ENCODE peak calls at places on chromosomes 11 and 22, in four cellular contexts. C, J, O and R are unnamed samples. For H3K4me1, the result is how much of the 10 kb centered on the place peaks cover.

GRCh38 chr11:1645357-1645821 is 15.8 kb downstream of the KRTAP5-5 start:
- DNase-seq in C (no peak), J (no peak), O (no peak), R (no peak)

GRCh38 chr22:45291061-45291930 is 6.5 kb downstream of the UPK3A start:
- DNase-seq in C (no peak), J (no peak), O (no peak), R (no peak)

GRCh38 chr11:81869337-81870065 is 864.2 kb downstream of the FAM181B start:
- DNase-seq in C (peak), J (no peak), O (no peak), R (no peak)

GRCh38 chr11:83056204-83056603 is 15.5 kb downstream of the RAB30 start:
- DNase-seq in C (no peak), J (no peak), O (no peak), R (no peak)

GRCh38 chr11:32391965-32392553 is 43.3 kb downstream of the WT1 start:
- DNase-seq in C (peak), J (no peak), O (no peak), R (no peak)

GRCh38 chr11:116413861-116414260 is 358.9 kb downstream of the BUD13 start:
- DNase-seq in C (no peak), J (no peak), O (no peak), R (no peak)

GRCh38 chr11:33317662-33318061 is 60.5 kb downstream of the HIPK3 start:
- DNase-seq in C (no peak), J (no peak), O (no peak), R (no peak)

GRCh38 chr11:83033972-83034672 is 37.6 kb downstream of the RAB30 start:
- DNase-seq in C (peak), J (peak), O (peak), R (no peak)

GRCh38 chr11:17273668-17274321 is 2.7 kb upstream of the NUCB2 start:
- DNase-seq in C (no peak), J (no peak), O (no peak), R (no peak)

GRCh38 chr11:96306933-96307747 is 35.9 kb downstream of the MAML2 start:
- DNase-seq in C (peak), J (peak), O (peak), R (no peak)

GRCh38 chr11:47078751-47079524 is 97.7 kb downstream of the ARFGAP2 start:
- DNase-seq in C (peak), J (no peak), O (no peak), R (no peak)

GRCh38 chr11:75475767-75476650 is 43.0 kb upstream of the KLHL35 start:
- DNase-seq in C (peak), J (peak), O (peak), R (no peak)

GRCh38 chr11:57324154-57324885 is 432 bp downstream of the TNKS1BP1 start:
- DNase-seq in C (peak), J (peak), O (peak), R (peak)

GRCh38 chr22:47422736-47423135 is 660.3 kb downstream of the TBC1D22A start:
- DNase-seq in C (no peak), J (no peak), O (no peak), R (no peak)

GRCh38 chr22:38419121-38419863 is 35.7 kb downstream of the KCNJ4 start:
- DNase-seq in C (no peak), J (no peak), O (no peak), R (no peak)

GRCh38 chr11:123235117-123235686 is 40.2 kb upstream of the CLMP start:
- DNase-seq in C (peak), J (peak), O (peak), R (no peak)

GRCh38 chr11:16291729-16292128 is 64.6 kb downstream of the SOX6 start:
- DNase-seq in C (no peak), J (no peak), O (no peak), R (no peak)

GRCh38 chr11:14012836-14013235 is 50.3 kb downstream of the SPON1 start:
- DNase-seq in C (no peak), J (no peak), O (no peak), R (no peak)

GRCh38 chr11:103923473-103923931 is 112.9 kb upstream of the DDI1 start:
- DNase-seq in C (no peak), J (no peak), O (no peak), R (no peak)

GRCh38 chr11:93025558-93026255 is 56.3 kb downstream of the MTNR1B start:
- DNase-seq in C (no peak), J (no peak), O (no peak), R (no peak)

GRCh38 chr22:50523806-50524663 is 1.4 kb downstream of the SCO2 start:
- DNase-seq in C (no peak), J (no peak), O (peak), R (no peak)

GRCh38 chr11:47051217-47051616 is 114.7 kb downstream of the CSTPP1 start:
- DNase-seq in C (peak), J (peak), O (no peak), R (no peak)

GRCh38 chr11:119863811-119864601 is 135.0 kb upstream of the NECTIN1 start:
- DNase-seq in C (no peak), J (no peak), O (no peak), R (no peak)

GRCh38 chr22:24244144-24244787 is 616 bp downstream of the GGT5 start:
- DNase-seq in C (peak), J (peak), O (no peak), R (peak)

GRCh38 chr22:24247011-24247507 is 2.2 kb upstream of the GGT5 start:
- DNase-seq in C (peak), J (no peak), O (no peak), R (no peak)

DNA sequence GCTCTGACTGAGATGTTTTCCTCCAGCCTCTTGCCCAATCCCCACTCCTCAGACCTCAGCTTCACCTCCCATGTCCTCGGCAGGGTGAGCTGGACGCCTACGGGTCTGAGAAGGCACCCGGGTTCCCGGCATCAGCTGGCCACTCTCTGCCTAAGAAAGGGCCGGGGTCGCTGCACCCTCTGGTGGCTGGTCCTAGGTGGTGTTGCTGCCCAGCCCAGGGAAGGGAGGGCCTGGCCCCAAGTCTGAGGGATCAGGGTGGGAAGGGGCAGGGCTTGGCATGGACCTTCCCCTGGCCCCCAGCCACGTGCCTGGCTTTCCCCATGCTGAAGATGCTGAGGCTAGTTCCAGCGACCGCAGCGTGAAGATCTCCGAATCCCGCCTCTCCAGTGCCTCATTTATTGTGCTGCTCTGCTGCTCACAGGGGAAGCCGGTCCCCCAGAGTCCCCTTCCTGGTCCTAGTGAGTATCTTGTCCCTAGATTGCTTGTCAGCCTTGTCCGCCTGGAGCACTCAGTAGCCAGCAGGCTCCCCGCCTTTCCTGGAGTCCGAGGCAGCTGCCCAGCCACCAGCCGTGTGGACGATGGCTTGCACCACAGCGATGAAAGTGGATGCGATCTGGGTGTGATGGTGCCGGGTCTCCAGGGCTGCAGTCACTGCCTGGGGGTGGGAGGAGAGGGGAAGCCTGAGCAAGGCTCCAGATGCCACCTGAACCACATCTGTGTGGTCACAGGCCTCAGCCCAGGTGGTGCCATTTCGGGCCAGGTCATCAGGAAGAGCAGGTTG is 2.9 kb upstream of the GGT5 start:
- DNase-seq in C (peak), J (peak), O (peak), R (peak)
- TF ChIP-seq CTCF in C (peak), J (peak), O (peak), R (peak)

DNA sequence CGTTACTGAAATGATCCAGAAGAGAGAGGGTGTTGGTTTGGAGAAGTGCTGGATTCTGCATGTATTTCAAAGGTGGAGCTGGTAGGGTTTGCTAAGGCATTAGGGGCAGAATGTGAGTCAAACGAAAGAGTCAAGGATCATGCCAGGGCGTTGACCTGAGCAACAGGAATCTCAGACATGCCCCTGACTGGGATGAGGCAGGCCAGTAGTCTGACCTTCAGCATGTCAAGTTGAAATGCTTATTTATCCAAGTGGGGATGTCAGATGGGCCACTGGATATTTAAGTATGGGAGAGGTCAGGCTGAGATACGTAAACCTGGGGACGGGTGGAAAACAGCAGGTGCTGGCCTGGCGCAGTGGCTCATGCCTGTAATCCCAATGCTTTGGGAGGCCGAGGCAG is 2.7 kb upstream of the TSGA10IP start:
- DNase-seq in C (no peak), J (no peak), O (no peak), R (no peak)
- H3K4me1 ChIP-seq in C (under half), J (under half), O (under half), R (under half)

GRCh38 chr11:125627236-125627910 is 2.4 kb downstream of the CHEK1 start:
- DNase-seq in C (no peak), J (no peak), O (no peak), R (no peak)
- H3K27ac ChIP-seq in C (peak), J (no peak), O (no peak), R (no peak)

DNA sequence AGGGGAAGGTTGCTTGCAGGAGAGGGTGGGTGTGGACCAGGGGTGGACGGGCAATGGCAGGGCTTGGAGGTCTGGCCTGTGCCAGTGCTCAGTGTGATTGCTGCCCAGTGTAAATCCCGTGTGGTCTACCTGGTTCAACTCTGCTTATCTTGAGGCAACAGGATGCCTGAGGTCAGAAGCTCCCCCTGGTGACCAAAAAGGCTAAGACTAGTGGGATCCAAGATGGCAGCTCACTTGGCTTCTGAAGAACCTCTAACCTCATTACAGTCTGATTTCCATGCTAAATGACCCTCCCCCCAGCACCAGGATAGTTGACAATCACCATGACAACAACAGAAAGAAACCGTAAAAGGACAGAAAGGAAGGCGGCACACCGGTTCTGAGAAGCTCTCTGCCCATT is 398.3 kb downstream of the CTTN start:
- DNase-seq in C (no peak), J (no peak), O (no peak), R (no peak)
- TF ChIP-seq CTCF in C (no peak), J (no peak), O (no peak), R (no peak)

GRCh38 chr22:36365020-36365411 is 22.8 kb downstream of the MYH9 start:
- DNase-seq in C (peak), J (peak), O (no peak), R (no peak)

GRCh38 chr22:36364255-36365019 is 23.3 kb downstream of the MYH9 start:
- DNase-seq in C (no peak), J (no peak), O (no peak), R (no peak)

GRCh38 chr22:36362077-36362476 is 25.7 kb downstream of the MYH9 start:
- DNase-seq in C (no peak), J (no peak), O (no peak), R (no peak)

GRCh38 chr22:36362819-36363377 is 24.9 kb downstream of the MYH9 start:
- DNase-seq in C (no peak), J (no peak), O (no peak), R (no peak)

DNA sequence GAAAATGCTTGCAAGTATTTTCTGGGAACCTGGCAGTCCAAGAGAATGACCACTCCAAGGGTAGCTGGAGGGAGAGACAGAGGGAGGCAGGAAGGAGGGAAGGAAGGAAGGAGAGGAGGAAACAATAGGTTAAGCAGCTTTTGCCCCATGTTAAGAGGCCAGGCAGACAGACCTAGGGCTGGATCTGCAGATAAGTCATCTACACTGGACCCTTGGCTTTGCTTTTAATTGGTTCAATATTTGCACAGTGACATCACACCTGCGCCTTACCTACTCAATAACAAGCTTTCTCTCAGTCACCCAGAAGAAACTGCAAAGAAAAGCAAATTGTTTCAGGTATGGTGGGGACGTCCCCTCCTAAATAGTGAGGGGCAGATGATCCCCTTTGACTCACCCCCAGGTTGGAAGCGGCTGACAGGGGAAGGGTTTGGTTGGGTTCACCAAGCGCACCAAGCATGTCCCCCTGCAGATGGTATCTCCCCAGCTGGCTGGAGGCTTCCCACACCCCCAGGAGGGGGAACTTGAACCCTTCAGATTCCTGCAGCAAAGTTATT is 24.3 kb downstream of the MYH9 start:
- DNase-seq in C (no peak), J (no peak), O (no peak), R (no peak)
- H3K4me1 ChIP-seq in C (half or more), J (under half), O (half or more), R (half or more)

DNA sequence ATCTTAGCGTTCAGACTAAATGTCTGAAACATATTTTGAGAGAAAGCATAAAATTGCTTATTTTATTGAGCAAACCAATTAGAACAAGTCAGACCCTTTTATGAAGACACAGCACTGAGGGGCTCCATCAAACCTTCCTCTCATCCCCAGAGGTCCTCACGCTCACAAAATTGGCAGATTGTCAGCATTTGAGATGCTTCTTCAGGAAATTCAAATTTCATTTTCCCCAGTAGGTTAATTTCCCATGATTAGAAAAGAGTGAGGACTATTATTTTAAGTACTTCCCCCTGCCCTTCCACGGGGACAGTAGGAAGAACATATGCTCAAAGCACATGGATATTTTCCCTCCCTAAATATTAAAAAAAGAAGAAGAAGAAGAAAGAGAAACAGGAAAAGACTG is 851.8 kb downstream of the BRD1 start:
- DNase-seq in C (no peak), J (no peak), O (no peak), R (no peak)
- H3K27ac ChIP-seq in C (no peak), J (no peak), O (no peak), R (no peak)

GRCh38 chr11:9247863-9248262 is 17.3 kb downstream of the DENND5A start:
- DNase-seq in C (no peak), J (no peak), O (no peak), R (no peak)

GRCh38 chr11:9251306-9251705 is 13.8 kb downstream of the DENND5A start:
- DNase-seq in C (no peak), J (no peak), O (no peak), R (no peak)

GRCh38 chr11:9253086-9253485 is 12.1 kb downstream of the DENND5A start:
- DNase-seq in C (no peak), J (no peak), O (no peak), R (no peak)

GRCh38 chr11:9249252-9249651 is 15.9 kb downstream of the DENND5A start:
- DNase-seq in C (no peak), J (no peak), O (no peak), R (no peak)

DNA sequence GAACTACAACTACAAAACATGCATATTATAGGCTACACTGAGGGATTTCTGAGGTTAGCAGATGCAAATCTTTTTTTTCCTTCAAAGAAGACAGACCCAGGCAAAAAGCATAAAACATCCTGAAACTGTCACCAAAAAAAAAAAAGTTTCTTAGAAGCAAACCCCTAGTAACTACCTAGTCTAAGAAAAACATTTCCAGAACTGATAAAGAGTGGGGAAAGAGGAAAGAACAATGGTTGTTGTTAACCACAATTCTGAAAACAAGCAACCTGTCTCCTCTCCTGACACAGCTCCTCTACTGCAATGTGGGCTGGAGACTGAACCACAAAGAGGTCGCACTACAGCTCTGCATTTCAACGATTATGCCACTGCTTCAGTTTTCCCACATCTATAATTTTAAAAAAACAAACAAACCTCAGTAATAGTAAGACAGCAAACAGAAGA is 15.0 kb downstream of the DENND5A start:
- DNase-seq in C (peak), J (no peak), O (no peak), R (no peak)
- TF ChIP-seq CTCF in C (no peak), J (no peak), O (no peak), R (no peak)